ENCODE peak calls at places on chromosomes 16 and 17, in seven cellular contexts. One of them, this sample, is unnamed.

GRCh38 chr17:3893003-3893719 is at the start of gene CAMKK1:
- DNase-seq in AG09319: no peak
- DNase-seq in CD4-positive, alpha-beta memory T cell: peak
- DNase-seq in small intestine: peak
- DNase-seq in HEK293T: peak
- DNase-seq in activated B cell treated with CpG ODN at 0.5 μM for 24 hours: peak
- DNase-seq in activated CD4-positive, alpha-beta T cell treated with anti-CD3 and anti-CD28 coated beads, Interleukin-2, amount 50 U/mL, for 1 hour: peak
- DNase-seq in this sample: no peak

GRCh38 chr16:14013571-14014283 is 57.4 kb upstream of the MRTFB start:
- DNase-seq in AG09319: peak
- DNase-seq in activated B cell treated with CpG ODN at 0.5 μM for 24 hours: no peak
- DNase-seq in HEK293T: peak
- DNase-seq in small intestine: peak
- DNase-seq in activated CD4-positive, alpha-beta T cell treated with anti-CD3 and anti-CD28 coated beads, Interleukin-2, amount 50 U/mL, for 1 hour: no peak
- DNase-seq in CD4-positive, alpha-beta memory T cell: no peak
- DNase-seq in this sample: no peak

GRCh38 chr16:89009343-89010209 is 32.6 kb upstream of the CBFA2T3 start:
- DNase-seq in AG09319: no peak
- DNase-seq in CD4-positive, alpha-beta memory T cell: no peak
- DNase-seq in HEK293T: no peak
- DNase-seq in activated CD4-positive, alpha-beta T cell treated with anti-CD3 and anti-CD28 coated beads, Interleukin-2, amount 50 U/mL, for 1 hour: peak
- DNase-seq in activated B cell treated with CpG ODN at 0.5 μM for 24 hours: no peak
- DNase-seq in small intestine: peak
- DNase-seq in this sample: no peak

GRCh38 chr17:75819116-75819515 is 25.1 kb downstream of the UNC13D start:
- DNase-seq in activated B cell treated with CpG ODN at 0.5 μM for 24 hours: no peak
- DNase-seq in CD4-positive, alpha-beta memory T cell: no peak
- DNase-seq in AG09319: no peak
- DNase-seq in activated CD4-positive, alpha-beta T cell treated with anti-CD3 and anti-CD28 coated beads, Interleukin-2, amount 50 U/mL, for 1 hour: no peak
- DNase-seq in HEK293T: no peak
- DNase-seq in small intestine: no peak
- DNase-seq in this sample: no peak

GRCh38 chr16:85460983-85461813 is 151.9 kb upstream of the GSE1 start:
- DNase-seq in small intestine: no peak
- DNase-seq in activated CD4-positive, alpha-beta T cell treated with anti-CD3 and anti-CD28 coated beads, Interleukin-2, amount 50 U/mL, for 1 hour: no peak
- DNase-seq in HEK293T: no peak
- DNase-seq in CD4-positive, alpha-beta memory T cell: no peak
- DNase-seq in activated B cell treated with CpG ODN at 0.5 μM for 24 hours: no peak
- DNase-seq in AG09319: no peak
- DNase-seq in this sample: no peak

GRCh38 chr17:77734371-77735050 is 224.0 kb upstream of the TNRC6C start:
- DNase-seq in small intestine: no peak
- DNase-seq in CD4-positive, alpha-beta memory T cell: no peak
- DNase-seq in activated B cell treated with CpG ODN at 0.5 μM for 24 hours: peak
- DNase-seq in HEK293T: peak
- DNase-seq in activated CD4-positive, alpha-beta T cell treated with anti-CD3 and anti-CD28 coated beads, Interleukin-2, amount 50 U/mL, for 1 hour: no peak
- DNase-seq in AG09319: peak
- DNase-seq in this sample: no peak

GRCh38 chr17:1220346-1220745 is 40.6 kb upstream of the ABR start:
- DNase-seq in activated B cell treated with CpG ODN at 0.5 μM for 24 hours: no peak
- DNase-seq in HEK293T: no peak
- DNase-seq in small intestine: no peak
- DNase-seq in activated CD4-positive, alpha-beta T cell treated with anti-CD3 and anti-CD28 coated beads, Interleukin-2, amount 50 U/mL, for 1 hour: no peak
- DNase-seq in AG09319: no peak
- DNase-seq in CD4-positive, alpha-beta memory T cell: no peak
- DNase-seq in this sample: no peak

GRCh38 chr16:14324581-14324980 is 253.5 kb downstream of the MRTFB start:
- DNase-seq in small intestine: no peak
- DNase-seq in activated B cell treated with CpG ODN at 0.5 μM for 24 hours: no peak
- DNase-seq in CD4-positive, alpha-beta memory T cell: no peak
- DNase-seq in HEK293T: no peak
- DNase-seq in AG09319: no peak
- DNase-seq in activated CD4-positive, alpha-beta T cell treated with anti-CD3 and anti-CD28 coated beads, Interleukin-2, amount 50 U/mL, for 1 hour: no peak
- DNase-seq in this sample: no peak

GRCh38 chr16:88967800-88968588 is 9.0 kb downstream of the CBFA2T3 start:
- DNase-seq in activated CD4-positive, alpha-beta T cell treated with anti-CD3 and anti-CD28 coated beads, Interleukin-2, amount 50 U/mL, for 1 hour: no peak
- DNase-seq in CD4-positive, alpha-beta memory T cell: no peak
- DNase-seq in small intestine: no peak
- DNase-seq in HEK293T: no peak
- DNase-seq in activated B cell treated with CpG ODN at 0.5 μM for 24 hours: peak
- DNase-seq in AG09319: no peak
- DNase-seq in this sample: no peak

GRCh38 chr16:74862743-74863244 is 88.2 kb upstream of the FA2H start:
- DNase-seq in activated B cell treated with CpG ODN at 0.5 μM for 24 hours: no peak
- DNase-seq in activated CD4-positive, alpha-beta T cell treated with anti-CD3 and anti-CD28 coated beads, Interleukin-2, amount 50 U/mL, for 1 hour: no peak
- DNase-seq in CD4-positive, alpha-beta memory T cell: no peak
- DNase-seq in AG09319: no peak
- DNase-seq in small intestine: peak
- DNase-seq in HEK293T: peak
- DNase-seq in this sample: no peak

GRCh38 chr16:31193874-31194273 is 8.7 kb downstream of the PYCARD start:
- DNase-seq in activated CD4-positive, alpha-beta T cell treated with anti-CD3 and anti-CD28 coated beads, Interleukin-2, amount 50 U/mL, for 1 hour: no peak
- DNase-seq in AG09319: no peak
- DNase-seq in small intestine: no peak
- DNase-seq in activated B cell treated with CpG ODN at 0.5 μM for 24 hours: no peak
- DNase-seq in CD4-positive, alpha-beta memory T cell: no peak
- DNase-seq in HEK293T: no peak
- DNase-seq in this sample: no peak

GRCh38 chr17:30565073-30565935 is 88.1 kb downstream of the GOSR1 start:
- DNase-seq in small intestine: no peak
- DNase-seq in activated CD4-positive, alpha-beta T cell treated with anti-CD3 and anti-CD28 coated beads, Interleukin-2, amount 50 U/mL, for 1 hour: no peak
- DNase-seq in HEK293T: no peak
- DNase-seq in AG09319: no peak
- DNase-seq in activated B cell treated with CpG ODN at 0.5 μM for 24 hours: no peak
- DNase-seq in CD4-positive, alpha-beta memory T cell: no peak
- DNase-seq in this sample: no peak

GRCh38 chr17:58279736-58280479 is 827 bp downstream of the MPO start:
- DNase-seq in AG09319: no peak
- DNase-seq in HEK293T: peak
- DNase-seq in CD4-positive, alpha-beta memory T cell: no peak
- DNase-seq in activated B cell treated with CpG ODN at 0.5 μM for 24 hours: no peak
- DNase-seq in small intestine: no peak
- DNase-seq in activated CD4-positive, alpha-beta T cell treated with anti-CD3 and anti-CD28 coated beads, Interleukin-2, amount 50 U/mL, for 1 hour: no peak
- DNase-seq in this sample: no peak

GRCh38 chr17:9959377-9959981 is 54.4 kb upstream of the RCVRN start:
- DNase-seq in activated B cell treated with CpG ODN at 0.5 μM for 24 hours: no peak
- DNase-seq in AG09319: peak
- DNase-seq in activated CD4-positive, alpha-beta T cell treated with anti-CD3 and anti-CD28 coated beads, Interleukin-2, amount 50 U/mL, for 1 hour: peak
- DNase-seq in small intestine: no peak
- DNase-seq in CD4-positive, alpha-beta memory T cell: no peak
- DNase-seq in HEK293T: peak
- DNase-seq in this sample: no peak

GRCh38 chr17:72176516-72176851 is 55.7 kb downstream of the SOX9 start:
- DNase-seq in AG09319: no peak
- DNase-seq in HEK293T: no peak
- DNase-seq in activated CD4-positive, alpha-beta T cell treated with anti-CD3 and anti-CD28 coated beads, Interleukin-2, amount 50 U/mL, for 1 hour: no peak
- DNase-seq in small intestine: peak
- DNase-seq in CD4-positive, alpha-beta memory T cell: no peak
- DNase-seq in activated B cell treated with CpG ODN at 0.5 μM for 24 hours: no peak
- DNase-seq in this sample: no peak

GRCh38 chr17:46832945-46833839 is 14.7 kb upstream of the WNT3 start:
- DNase-seq in CD4-positive, alpha-beta memory T cell: no peak
- DNase-seq in small intestine: no peak
- DNase-seq in activated CD4-positive, alpha-beta T cell treated with anti-CD3 and anti-CD28 coated beads, Interleukin-2, amount 50 U/mL, for 1 hour: no peak
- DNase-seq in AG09319: no peak
- DNase-seq in HEK293T: no peak
- DNase-seq in activated B cell treated with CpG ODN at 0.5 μM for 24 hours: no peak
- DNase-seq in this sample: no peak

GRCh38 chr17:63918305-63918704 is 334 bp downstream of the GH1 start:
- DNase-seq in small intestine: no peak
- DNase-seq in activated B cell treated with CpG ODN at 0.5 μM for 24 hours: no peak
- DNase-seq in activated CD4-positive, alpha-beta T cell treated with anti-CD3 and anti-CD28 coated beads, Interleukin-2, amount 50 U/mL, for 1 hour: no peak
- DNase-seq in HEK293T: peak
- DNase-seq in CD4-positive, alpha-beta memory T cell: no peak
- DNase-seq in AG09319: no peak
- DNase-seq in this sample: no peak

GRCh38 chr16:58501242-58502131 is 1.5 kb downstream of the NDRG4 start:
- DNase-seq in CD4-positive, alpha-beta memory T cell: peak
- DNase-seq in activated CD4-positive, alpha-beta T cell treated with anti-CD3 and anti-CD28 coated beads, Interleukin-2, amount 50 U/mL, for 1 hour: peak
- DNase-seq in HEK293T: peak
- DNase-seq in small intestine: no peak
- DNase-seq in activated B cell treated with CpG ODN at 0.5 μM for 24 hours: peak
- DNase-seq in AG09319: no peak
- DNase-seq in this sample: no peak

GRCh38 chr16:88442811-88443576 is 10.1 kb upstream of the ZFPM1 start:
- DNase-seq in activated CD4-positive, alpha-beta T cell treated with anti-CD3 and anti-CD28 coated beads, Interleukin-2, amount 50 U/mL, for 1 hour: peak
- DNase-seq in CD4-positive, alpha-beta memory T cell: peak
- DNase-seq in HEK293T: peak
- DNase-seq in AG09319: peak
- DNase-seq in activated B cell treated with CpG ODN at 0.5 μM for 24 hours: peak
- DNase-seq in small intestine: peak
- DNase-seq in this sample: no peak

GRCh38 chr17:82696916-82697807 is 1.3 kb downstream of the RAB40B start:
- DNase-seq in AG09319: no peak
- DNase-seq in activated B cell treated with CpG ODN at 0.5 μM for 24 hours: no peak
- DNase-seq in small intestine: no peak
- DNase-seq in CD4-positive, alpha-beta memory T cell: no peak
- DNase-seq in activated CD4-positive, alpha-beta T cell treated with anti-CD3 and anti-CD28 coated beads, Interleukin-2, amount 50 U/mL, for 1 hour: peak
- DNase-seq in HEK293T: no peak
- DNase-seq in this sample: no peak

GRCh38 chr17:41967921-41968578 is 1.5 kb downstream of the CNP start:
- DNase-seq in HEK293T: no peak
- DNase-seq in activated B cell treated with CpG ODN at 0.5 μM for 24 hours: no peak
- DNase-seq in AG09319: no peak
- DNase-seq in activated CD4-positive, alpha-beta T cell treated with anti-CD3 and anti-CD28 coated beads, Interleukin-2, amount 50 U/mL, for 1 hour: no peak
- DNase-seq in CD4-positive, alpha-beta memory T cell: no peak
- DNase-seq in small intestine: no peak
- DNase-seq in this sample: no peak

GRCh38 chr17:49567871-49568694 is 7.6 kb upstream of the NXPH3 start:
- DNase-seq in CD4-positive, alpha-beta memory T cell: peak
- DNase-seq in AG09319: no peak
- DNase-seq in small intestine: peak
- DNase-seq in HEK293T: peak
- DNase-seq in activated CD4-positive, alpha-beta T cell treated with anti-CD3 and anti-CD28 coated beads, Interleukin-2, amount 50 U/mL, for 1 hour: peak
- DNase-seq in activated B cell treated with CpG ODN at 0.5 μM for 24 hours: peak
- DNase-seq in this sample: no peak

GRCh38 chr17:9052921-9053320 is 31.6 kb downstream of the NTN1 start:
- DNase-seq in activated B cell treated with CpG ODN at 0.5 μM for 24 hours: no peak
- DNase-seq in small intestine: no peak
- DNase-seq in activated CD4-positive, alpha-beta T cell treated with anti-CD3 and anti-CD28 coated beads, Interleukin-2, amount 50 U/mL, for 1 hour: no peak
- DNase-seq in HEK293T: no peak
- DNase-seq in CD4-positive, alpha-beta memory T cell: no peak
- DNase-seq in AG09319: no peak
- DNase-seq in this sample: no peak

GRCh38 chr17:13002761-13003453 is 14.9 kb downstream of the ELAC2 start:
- DNase-seq in CD4-positive, alpha-beta memory T cell: no peak
- DNase-seq in AG09319: no peak
- DNase-seq in activated CD4-positive, alpha-beta T cell treated with anti-CD3 and anti-CD28 coated beads, Interleukin-2, amount 50 U/mL, for 1 hour: peak
- DNase-seq in small intestine: peak
- DNase-seq in activated B cell treated with CpG ODN at 0.5 μM for 24 hours: peak
- DNase-seq in HEK293T: peak
- DNase-seq in this sample: no peak

GRCh38 chr17:28907709-28908475 is 5.0 kb upstream of the DHRS13 start:
- DNase-seq in activated B cell treated with CpG ODN at 0.5 μM for 24 hours: no peak
- DNase-seq in CD4-positive, alpha-beta memory T cell: no peak
- DNase-seq in small intestine: no peak
- DNase-seq in HEK293T: no peak
- DNase-seq in activated CD4-positive, alpha-beta T cell treated with anti-CD3 and anti-CD28 coated beads, Interleukin-2, amount 50 U/mL, for 1 hour: no peak
- DNase-seq in AG09319: no peak
- DNase-seq in this sample: no peak

GRCh38 chr16:85136705-85137322 is 24.5 kb upstream of the CIBAR2 start:
- DNase-seq in activated B cell treated with CpG ODN at 0.5 μM for 24 hours: no peak
- DNase-seq in CD4-positive, alpha-beta memory T cell: no peak
- DNase-seq in AG09319: no peak
- DNase-seq in activated CD4-positive, alpha-beta T cell treated with anti-CD3 and anti-CD28 coated beads, Interleukin-2, amount 50 U/mL, for 1 hour: no peak
- DNase-seq in HEK293T: no peak
- DNase-seq in small intestine: peak
- DNase-seq in this sample: no peak

GRCh38 chr16:30077656-30078055 is 1.9 kb downstream of the PPP4C start:
- DNase-seq in AG09319: no peak
- DNase-seq in activated B cell treated with CpG ODN at 0.5 μM for 24 hours: no peak
- DNase-seq in small intestine: no peak
- DNase-seq in activated CD4-positive, alpha-beta T cell treated with anti-CD3 and anti-CD28 coated beads, Interleukin-2, amount 50 U/mL, for 1 hour: no peak
- DNase-seq in CD4-positive, alpha-beta memory T cell: no peak
- DNase-seq in HEK293T: no peak
- DNase-seq in this sample: no peak

GRCh38 chr16:10387378-10387681 is 1.5 kb downstream of the ATF7IP2 start:
- DNase-seq in HEK293T: no peak
- DNase-seq in activated B cell treated with CpG ODN at 0.5 μM for 24 hours: no peak
- DNase-seq in CD4-positive, alpha-beta memory T cell: no peak
- DNase-seq in AG09319: no peak
- DNase-seq in activated CD4-positive, alpha-beta T cell treated with anti-CD3 and anti-CD28 coated beads, Interleukin-2, amount 50 U/mL, for 1 hour: no peak
- DNase-seq in small intestine: no peak
- DNase-seq in this sample: no peak

GRCh38 chr16:69019811-69020210 is 85.6 kb upstream of the HAS3 start:
- DNase-seq in HEK293T: no peak
- DNase-seq in activated B cell treated with CpG ODN at 0.5 μM for 24 hours: no peak
- DNase-seq in AG09319: no peak
- DNase-seq in CD4-positive, alpha-beta memory T cell: no peak
- DNase-seq in small intestine: no peak
- DNase-seq in activated CD4-positive, alpha-beta T cell treated with anti-CD3 and anti-CD28 coated beads, Interleukin-2, amount 50 U/mL, for 1 hour: no peak
- DNase-seq in this sample: no peak

GRCh38 chr17:309361-309888 is 43.2 kb downstream of the RPH3AL start:
- DNase-seq in HEK293T: peak
- DNase-seq in CD4-positive, alpha-beta memory T cell: no peak
- DNase-seq in small intestine: no peak
- DNase-seq in AG09319: no peak
- DNase-seq in activated B cell treated with CpG ODN at 0.5 μM for 24 hours: no peak
- DNase-seq in activated CD4-positive, alpha-beta T cell treated with anti-CD3 and anti-CD28 coated beads, Interleukin-2, amount 50 U/mL, for 1 hour: peak
- DNase-seq in this sample: no peak

GRCh38 chr17:15260376-15261062 is 4.6 kb downstream of the PMP22 start:
- DNase-seq in AG09319: peak
- DNase-seq in HEK293T: peak
- DNase-seq in activated B cell treated with CpG ODN at 0.5 μM for 24 hours: peak
- DNase-seq in small intestine: peak
- DNase-seq in activated CD4-positive, alpha-beta T cell treated with anti-CD3 and anti-CD28 coated beads, Interleukin-2, amount 50 U/mL, for 1 hour: peak
- DNase-seq in CD4-positive, alpha-beta memory T cell: no peak
- DNase-seq in this sample: no peak

GRCh38 chr16:86568677-86569623 is 2.3 kb downstream of the FOXC2 start:
- DNase-seq in small intestine: no peak
- DNase-seq in activated CD4-positive, alpha-beta T cell treated with anti-CD3 and anti-CD28 coated beads, Interleukin-2, amount 50 U/mL, for 1 hour: no peak
- DNase-seq in CD4-positive, alpha-beta memory T cell: no peak
- DNase-seq in HEK293T: no peak
- DNase-seq in activated B cell treated with CpG ODN at 0.5 μM for 24 hours: no peak
- DNase-seq in AG09319: no peak
- DNase-seq in this sample: no peak

GRCh38 chr16:23836404-23837291 is 865 bp downstream of the PRKCB start:
- DNase-seq in small intestine: peak
- DNase-seq in activated CD4-positive, alpha-beta T cell treated with anti-CD3 and anti-CD28 coated beads, Interleukin-2, amount 50 U/mL, for 1 hour: peak
- DNase-seq in HEK293T: peak
- DNase-seq in CD4-positive, alpha-beta memory T cell: peak
- DNase-seq in activated B cell treated with CpG ODN at 0.5 μM for 24 hours: peak
- DNase-seq in AG09319: no peak
- DNase-seq in this sample: no peak

GRCh38 chr16:69344171-69344570 is 4.6 kb downstream of the NIP7 start:
- DNase-seq in HEK293T: no peak
- DNase-seq in activated CD4-positive, alpha-beta T cell treated with anti-CD3 and anti-CD28 coated beads, Interleukin-2, amount 50 U/mL, for 1 hour: no peak
- DNase-seq in activated B cell treated with CpG ODN at 0.5 μM for 24 hours: no peak
- DNase-seq in CD4-positive, alpha-beta memory T cell: no peak
- DNase-seq in small intestine: no peak
- DNase-seq in AG09319: no peak
- DNase-seq in this sample: no peak

GRCh38 chr17:2120550-2121335 is 65.8 kb downstream of the HIC1 start:
- DNase-seq in activated B cell treated with CpG ODN at 0.5 μM for 24 hours: no peak
- DNase-seq in AG09319: peak
- DNase-seq in HEK293T: no peak
- DNase-seq in activated CD4-positive, alpha-beta T cell treated with anti-CD3 and anti-CD28 coated beads, Interleukin-2, amount 50 U/mL, for 1 hour: no peak
- DNase-seq in small intestine: no peak
- DNase-seq in CD4-positive, alpha-beta memory T cell: no peak
- DNase-seq in this sample: no peak

GRCh38 chr16:89256651-89257254 is 39.2 kb downstream of the ZNF778 start:
- DNase-seq in activated CD4-positive, alpha-beta T cell treated with anti-CD3 and anti-CD28 coated beads, Interleukin-2, amount 50 U/mL, for 1 hour: peak
- DNase-seq in small intestine: peak
- DNase-seq in AG09319: no peak
- DNase-seq in HEK293T: no peak
- DNase-seq in CD4-positive, alpha-beta memory T cell: peak
- DNase-seq in activated B cell treated with CpG ODN at 0.5 μM for 24 hours: peak
- DNase-seq in this sample: no peak

GRCh38 chr16:82302007-82302733 is 132.1 kb upstream of the MPHOSPH6 start:
- DNase-seq in activated B cell treated with CpG ODN at 0.5 μM for 24 hours: no peak
- DNase-seq in HEK293T: no peak
- DNase-seq in AG09319: no peak
- DNase-seq in CD4-positive, alpha-beta memory T cell: no peak
- DNase-seq in activated CD4-positive, alpha-beta T cell treated with anti-CD3 and anti-CD28 coated beads, Interleukin-2, amount 50 U/mL, for 1 hour: no peak
- DNase-seq in small intestine: no peak
- DNase-seq in this sample: no peak

GRCh38 chr16:80123189-80123588 is 417.6 kb upstream of the DYNLRB2 start:
- DNase-seq in AG09319: no peak
- DNase-seq in HEK293T: no peak
- DNase-seq in small intestine: no peak
- DNase-seq in activated B cell treated with CpG ODN at 0.5 μM for 24 hours: no peak
- DNase-seq in activated CD4-positive, alpha-beta T cell treated with anti-CD3 and anti-CD28 coated beads, Interleukin-2, amount 50 U/mL, for 1 hour: no peak
- DNase-seq in CD4-positive, alpha-beta memory T cell: no peak
- DNase-seq in this sample: no peak

This sample was measured in cortex of kidney.